ENCODE peak calls at places on chromosome 9, in five cellular contexts. One of them, this sample, is unnamed.

GRCh38 chr9:38142201-38142600 is 73.2 kb upstream of the SHB start:
- DNase-seq in mesendoderm: peak
- DNase-seq in fibroblast of lung: no peak
- DNase-seq in SK-N-SH: no peak
- DNase-seq in GM12878: no peak
- DNase-seq in this sample: no peak

GRCh38 chr9:75891277-75892167 is 1.0 kb downstream of the PCSK5 start:
- DNase-seq in fibroblast of lung: peak
- DNase-seq in mesendoderm: peak
- DNase-seq in GM12878: no peak
- DNase-seq in SK-N-SH: peak
- DNase-seq in this sample: no peak

GRCh38 chr9:72203205-72203803 is 54.1 kb downstream of the GDA start:
- DNase-seq in GM12878: no peak
- DNase-seq in fibroblast of lung: peak
- DNase-seq in mesendoderm: peak
- DNase-seq in SK-N-SH: peak
- DNase-seq in this sample: peak

GRCh38 chr9:120366646-120367019 is 213.3 kb downstream of the CDK5RAP2 start:
- DNase-seq in mesendoderm: peak
- DNase-seq in GM12878: no peak
- DNase-seq in fibroblast of lung: peak
- DNase-seq in SK-N-SH: no peak
- DNase-seq in this sample: no peak

GRCh38 chr9:97570899-97571298 is 62.3 kb downstream of the TSTD2 start:
- DNase-seq in SK-N-SH: no peak
- DNase-seq in mesendoderm: no peak
- DNase-seq in GM12878: no peak
- DNase-seq in fibroblast of lung: no peak
- DNase-seq in this sample: no peak

GRCh38 chr9:95857122-95857521 is 18.4 kb upstream of the ERCC6L2 start:
- DNase-seq in SK-N-SH: peak
- DNase-seq in fibroblast of lung: peak
- DNase-seq in GM12878: no peak
- DNase-seq in mesendoderm: peak
- DNase-seq in this sample: no peak

GRCh38 chr9:103941104-103941503 is 153.0 kb upstream of the SMC2 start:
- DNase-seq in fibroblast of lung: no peak
- DNase-seq in GM12878: no peak
- DNase-seq in SK-N-SH: no peak
- DNase-seq in mesendoderm: no peak
- DNase-seq in this sample: no peak

GRCh38 chr9:72476617-72477375 is 44.6 kb upstream of the TMC1 start:
- DNase-seq in GM12878: no peak
- DNase-seq in mesendoderm: peak
- DNase-seq in SK-N-SH: no peak
- DNase-seq in fibroblast of lung: peak
- DNase-seq in this sample: no peak

GRCh38 chr9:133583586-133583985 is 25.6 kb downstream of the FAM163B start:
- DNase-seq in GM12878: no peak
- DNase-seq in SK-N-SH: no peak
- DNase-seq in mesendoderm: no peak
- DNase-seq in fibroblast of lung: no peak
- DNase-seq in this sample: no peak

GRCh38 chr9:125140576-125140975 is 2.8 kb downstream of the SCAI start:
- DNase-seq in GM12878: no peak
- DNase-seq in SK-N-SH: no peak
- DNase-seq in mesendoderm: no peak
- DNase-seq in fibroblast of lung: no peak
- DNase-seq in this sample: no peak

GRCh38 chr9:69027355-69028097 is 8.0 kb upstream of the FXN start:
- DNase-seq in fibroblast of lung: peak
- DNase-seq in GM12878: peak
- DNase-seq in SK-N-SH: peak
- DNase-seq in mesendoderm: peak
- DNase-seq in this sample: no peak

GRCh38 chr9:5835808-5836207 is 2.9 kb upstream of the ERMP1 start:
- DNase-seq in fibroblast of lung: no peak
- DNase-seq in SK-N-SH: no peak
- DNase-seq in GM12878: no peak
- DNase-seq in mesendoderm: no peak
- DNase-seq in this sample: no peak

GRCh38 chr9:108316066-108316465 is 539.7 kb downstream of the ACTL7B start:
- DNase-seq in SK-N-SH: no peak
- DNase-seq in fibroblast of lung: no peak
- DNase-seq in GM12878: no peak
- DNase-seq in mesendoderm: no peak
- DNase-seq in this sample: no peak

GRCh38 chr9:971901-972511 is 4.4 kb upstream of the DMRT3 start:
- DNase-seq in fibroblast of lung: no peak
- DNase-seq in SK-N-SH: peak
- DNase-seq in GM12878: no peak
- DNase-seq in mesendoderm: peak
- DNase-seq in this sample: no peak

GRCh38 chr9:131398204-131398603 is 4.3 kb downstream of the PRRC2B start:
- DNase-seq in SK-N-SH: no peak
- DNase-seq in GM12878: peak
- DNase-seq in fibroblast of lung: no peak
- DNase-seq in mesendoderm: no peak
- DNase-seq in this sample: no peak

GRCh38 chr9:132046456-132046855 is 33.2 kb downstream of the MED27 start:
- DNase-seq in GM12878: no peak
- DNase-seq in mesendoderm: no peak
- DNase-seq in SK-N-SH: no peak
- DNase-seq in fibroblast of lung: no peak
- DNase-seq in this sample: no peak

GRCh38 chr9:1200847-1201251 is 150.7 kb downstream of the DMRT2 start:
- DNase-seq in GM12878: no peak
- DNase-seq in mesendoderm: no peak
- DNase-seq in SK-N-SH: no peak
- DNase-seq in fibroblast of lung: no peak
- DNase-seq in this sample: no peak

GRCh38 chr9:76751011-76751410 is 13.2 kb upstream of the PCA3 start:
- DNase-seq in GM12878: no peak
- DNase-seq in mesendoderm: no peak
- DNase-seq in SK-N-SH: no peak
- DNase-seq in fibroblast of lung: no peak
- DNase-seq in this sample: no peak

GRCh38 chr9:2367970-2368369 is 253.6 kb upstream of the VLDLR start:
- DNase-seq in SK-N-SH: no peak
- DNase-seq in mesendoderm: peak
- DNase-seq in fibroblast of lung: no peak
- DNase-seq in GM12878: no peak
- DNase-seq in this sample: no peak

GRCh38 chr9:109014267-109015025 is 1.1 kb upstream of the CTNNAL1 start:
- DNase-seq in SK-N-SH: no peak
- DNase-seq in mesendoderm: no peak
- DNase-seq in GM12878: no peak
- DNase-seq in fibroblast of lung: peak
- DNase-seq in this sample: peak

GRCh38 chr9:95204310-95204709 is 113.2 kb downstream of the FANCC start:
- DNase-seq in GM12878: no peak
- DNase-seq in SK-N-SH: no peak
- DNase-seq in mesendoderm: no peak
- DNase-seq in fibroblast of lung: no peak
- DNase-seq in this sample: no peak

GRCh38 chr9:138077126-138077525 is 199.5 kb downstream of the CACNA1B start:
- DNase-seq in fibroblast of lung: no peak
- DNase-seq in mesendoderm: no peak
- DNase-seq in SK-N-SH: peak
- DNase-seq in GM12878: no peak
- DNase-seq in this sample: no peak

DNA sequence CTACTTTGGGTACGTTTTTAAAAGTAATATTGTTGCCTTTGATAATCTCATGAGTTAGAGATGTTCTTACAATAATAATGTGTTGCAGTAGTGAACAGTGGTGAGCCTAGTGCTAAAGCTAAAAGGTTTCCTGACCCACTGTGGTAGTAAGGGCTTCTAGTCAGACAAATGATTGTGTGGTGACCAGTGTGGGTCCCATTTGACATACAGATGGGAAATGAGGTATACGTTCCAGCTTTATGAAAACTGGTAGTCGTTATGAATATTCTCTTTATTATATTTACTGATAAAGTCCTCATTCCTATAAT is 1.8 kb upstream of the RFX3 start:
- DNase-seq in mesendoderm: no peak
- DNase-seq in GM12878: no peak
- DNase-seq in fibroblast of lung: no peak
- DNase-seq in SK-N-SH: no peak
- DNase-seq in this sample: no peak
- H3K4me3 ChIP-seq in mesendoderm: no peak
- H3K4me3 ChIP-seq in GM12878: peak
- H3K4me3 ChIP-seq in fibroblast of lung: peak
- H3K4me3 ChIP-seq in SK-N-SH: peak
- H3K4me3 ChIP-seq in this sample: peak

GRCh38 chr9:91186311-91187101 is 175.2 kb downstream of the AUH start:
- DNase-seq in SK-N-SH: no peak
- DNase-seq in GM12878: no peak
- DNase-seq in fibroblast of lung: peak
- DNase-seq in mesendoderm: no peak
- DNase-seq in this sample: no peak

GRCh38 chr9:91188719-91189590 is 172.8 kb downstream of the AUH start:
- DNase-seq in fibroblast of lung: no peak
- DNase-seq in SK-N-SH: no peak
- DNase-seq in mesendoderm: no peak
- DNase-seq in GM12878: no peak
- DNase-seq in this sample: no peak

GRCh38 chr9:91187311-91187964 is 174.3 kb downstream of the AUH start:
- DNase-seq in mesendoderm: no peak
- DNase-seq in SK-N-SH: no peak
- DNase-seq in GM12878: no peak
- DNase-seq in fibroblast of lung: no peak
- DNase-seq in this sample: no peak

GRCh38 chr9:91190062-91190461 is 171.7 kb downstream of the AUH start:
- DNase-seq in SK-N-SH: no peak
- DNase-seq in GM12878: no peak
- DNase-seq in mesendoderm: no peak
- DNase-seq in fibroblast of lung: no peak
- DNase-seq in this sample: no peak

DNA sequence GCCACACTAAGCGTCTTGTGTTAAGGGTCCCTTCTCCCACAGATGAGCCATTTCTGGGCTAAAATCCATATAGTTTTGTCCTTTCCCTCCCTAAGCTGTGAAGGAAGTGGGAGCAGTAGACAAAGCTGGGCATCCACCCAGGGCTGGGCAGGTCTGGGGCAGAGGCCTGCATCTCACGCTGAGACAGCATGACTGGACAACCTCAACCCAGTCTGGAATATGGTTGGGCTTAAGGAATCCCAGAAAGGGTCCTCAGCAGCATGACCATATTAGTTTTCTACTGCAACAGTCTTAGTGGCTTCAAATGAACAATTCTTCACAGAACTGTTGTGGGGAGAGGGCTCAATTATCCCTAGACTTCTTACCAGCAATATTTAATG is 173.8 kb downstream of the AUH start:
- DNase-seq in GM12878: no peak
- DNase-seq in fibroblast of lung: peak
- DNase-seq in mesendoderm: no peak
- DNase-seq in SK-N-SH: no peak
- DNase-seq in this sample: no peak
- H3K9ac ChIP-seq in GM12878: no peak
- H3K9ac ChIP-seq in fibroblast of lung: no peak
- H3K9ac ChIP-seq in mesendoderm: no peak
- H3K9ac ChIP-seq in SK-N-SH: no peak
- H3K9ac ChIP-seq in this sample: no peak

DNA sequence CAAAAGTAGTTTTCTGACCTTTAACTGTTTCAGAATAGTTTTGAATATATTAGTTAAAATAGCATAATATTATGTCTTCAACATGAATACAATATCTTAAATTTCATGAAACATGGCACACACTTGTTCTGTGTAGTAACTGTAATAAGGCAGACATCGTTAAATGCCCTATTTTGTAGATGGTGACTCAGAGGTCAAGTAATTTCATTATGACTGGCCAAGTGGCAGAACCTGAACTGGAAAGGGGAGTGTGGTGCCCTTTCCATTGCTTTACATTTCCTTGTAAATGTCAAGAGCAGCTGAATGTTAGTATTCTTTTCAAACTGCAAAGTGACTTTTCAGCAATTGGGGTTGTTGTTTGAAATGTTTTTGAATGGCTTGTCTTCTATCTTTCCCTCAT is 201.2 kb upstream of the CDKN2B start:
- DNase-seq in mesendoderm: no peak
- DNase-seq in fibroblast of lung: no peak
- DNase-seq in GM12878: no peak
- DNase-seq in SK-N-SH: no peak
- DNase-seq in this sample: no peak
- H3K27ac ChIP-seq in mesendoderm: no peak
- H3K27ac ChIP-seq in fibroblast of lung: no peak
- H3K27ac ChIP-seq in GM12878: no peak
- H3K27ac ChIP-seq in SK-N-SH: peak
- H3K27ac ChIP-seq in this sample: no peak

GRCh38 chr9:21561502-21561901 is 79.4 kb upstream of the IFNE start:
- DNase-seq in fibroblast of lung: no peak
- DNase-seq in GM12878: no peak
- DNase-seq in SK-N-SH: no peak
- DNase-seq in mesendoderm: no peak
- DNase-seq in this sample: no peak

GRCh38 chr9:21558627-21559401 is 76.7 kb upstream of the IFNE start:
- DNase-seq in GM12878: no peak
- DNase-seq in mesendoderm: peak
- DNase-seq in fibroblast of lung: peak
- DNase-seq in SK-N-SH: no peak
- DNase-seq in this sample: no peak

GRCh38 chr9:21559402-21560280 is 77.5 kb upstream of the IFNE start:
- DNase-seq in mesendoderm: peak
- DNase-seq in GM12878: no peak
- DNase-seq in fibroblast of lung: peak
- DNase-seq in SK-N-SH: peak
- DNase-seq in this sample: no peak

GRCh38 chr9:21558079-21558478 is 76.0 kb upstream of the IFNE start:
- DNase-seq in fibroblast of lung: peak
- DNase-seq in GM12878: no peak
- DNase-seq in SK-N-SH: no peak
- DNase-seq in mesendoderm: no peak
- DNase-seq in this sample: no peak

DNA sequence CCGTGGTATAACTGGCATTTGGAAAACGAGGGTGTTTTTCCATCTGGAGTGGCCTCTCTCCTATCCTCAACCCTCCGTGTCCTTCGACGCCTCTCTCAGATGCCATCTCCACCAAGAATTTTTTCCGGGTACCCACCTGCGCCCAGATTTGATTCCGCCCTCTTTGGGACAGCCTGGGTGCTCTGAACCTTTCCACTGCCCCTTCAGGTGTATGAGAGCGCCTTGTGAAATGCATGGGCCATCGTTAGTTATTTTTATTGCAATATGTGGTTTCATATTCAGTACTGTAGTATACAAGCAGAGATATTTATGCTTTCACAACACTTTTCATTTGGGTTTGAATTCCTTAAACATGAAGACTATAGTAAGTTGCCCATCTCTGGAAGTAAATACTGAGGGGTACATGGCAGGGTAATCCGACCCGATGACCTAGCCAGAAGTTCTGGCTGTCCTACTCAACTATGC is 78.2 kb upstream of the IFNE start:
- DNase-seq in fibroblast of lung: peak
- DNase-seq in SK-N-SH: no peak
- DNase-seq in mesendoderm: no peak
- DNase-seq in GM12878: no peak
- DNase-seq in this sample: no peak
- H3K4me3 ChIP-seq in fibroblast of lung: peak
- H3K4me3 ChIP-seq in SK-N-SH: no peak
- H3K4me3 ChIP-seq in mesendoderm: peak
- H3K4me3 ChIP-seq in GM12878: no peak
- H3K4me3 ChIP-seq in this sample: peak

GRCh38 chr9:90290716-90291485 is 351.7 kb downstream of the DIRAS2 start:
- DNase-seq in GM12878: no peak
- DNase-seq in fibroblast of lung: peak
- DNase-seq in mesendoderm: no peak
- DNase-seq in SK-N-SH: no peak
- DNase-seq in this sample: no peak
- H3K9ac ChIP-seq in GM12878: no peak
- H3K9ac ChIP-seq in fibroblast of lung: no peak
- H3K9ac ChIP-seq in mesendoderm: no peak
- H3K9ac ChIP-seq in SK-N-SH: no peak
- H3K9ac ChIP-seq in this sample: no peak

This sample was measured in SK-N-MC.